ENCODE peak calls at places on chromosomes 7 and 10, in four cellular contexts. N is endothelial cell of umbilical vein, U is GM12878, K is K562. T is an unnamed sample.

GRCh38 chr7:138154646-138155045 is 78.4 kb downstream of the AKR1D1 start:
- DNase-seq in N (no peak), U (no peak), K (no peak), T (no peak)

GRCh38 chr10:5449823-5450222 is 37.5 kb downstream of the NET1 start:
- DNase-seq in N (peak; percentile 78), U (no peak), K (peak; percentile 39), T (peak; percentile 83)

GRCh38 chr10:124223711-124224085 is 130.3 kb upstream of the CHST15 start:
- DNase-seq in N (no peak), U (no peak), K (no peak), T (no peak)

GRCh38 chr10:6665847-6666246 is 85.8 kb upstream of the PRKCQ start:
- DNase-seq in N (no peak), U (no peak), K (no peak), T (no peak)

GRCh38 chr7:80533287-80533686 is 21.4 kb upstream of the GNAT3 start:
- DNase-seq in N (no peak), U (no peak), K (no peak), T (peak; percentile 44)

GRCh38 chr7:74302745-74303221 is 13.6 kb downstream of the CLIP2 start:
- DNase-seq in N (no peak), U (no peak), K (no peak), T (no peak)

GRCh38 chr10:121416071-121416470 is 182.2 kb downstream of the FGFR2 start:
- DNase-seq in N (no peak), U (no peak), K (no peak), T (no peak)

GRCh38 chr10:28939352-28940157 is 262.2 kb downstream of the BAMBI start:
- DNase-seq in N (no peak), U (no peak), K (peak; percentile 40), T (peak; percentile 66)

GRCh38 chr7:151506901-151507382 is 12.8 kb downstream of the RHEB start:
- DNase-seq in N (peak; percentile 20), U (no peak), K (peak; percentile 65), T (no peak)

GRCh38 chr7:141027043-141027442 is 12.3 kb upstream of the MRPS33 start:
- DNase-seq in N (no peak), U (no peak), K (no peak), T (no peak)

GRCh38 chr10:65040796-65041195 is 1519.6 kb downstream of the REEP3 start:
- DNase-seq in N (peak; percentile 17), U (no peak), K (no peak), T (no peak)

GRCh38 chr7:76303829-76304505 is 1.5 kb downstream of the HSPB1 start:
- DNase-seq in N (peak; percentile 43), U (no peak), K (peak; percentile 25), T (peak; percentile 50)

GRCh38 chr7:94080551-94080950 is 76.4 kb upstream of the BET1 start:
- DNase-seq in N (no peak), U (no peak), K (no peak), T (no peak)

GRCh38 chr7:121480566-121481335 is 84.6 kb upstream of the FAM3C start:
- DNase-seq in N (no peak), U (no peak), K (no peak), T (no peak)

GRCh38 chr10:124213471-124213870 is 120.1 kb upstream of the CHST15 start:
- DNase-seq in N (no peak), U (no peak), K (no peak), T (no peak)

GRCh38 chr10:121007264-121007663 is 156.1 kb downstream of the WDR11 start:
- DNase-seq in N (no peak), U (no peak), K (no peak), T (no peak)

GRCh38 chr10:46216836-46217748 is 69.7 kb upstream of the ANTXRL start:
- DNase-seq in N (no peak), U (no peak), K (peak; percentile 85), T (no peak)

DNA sequence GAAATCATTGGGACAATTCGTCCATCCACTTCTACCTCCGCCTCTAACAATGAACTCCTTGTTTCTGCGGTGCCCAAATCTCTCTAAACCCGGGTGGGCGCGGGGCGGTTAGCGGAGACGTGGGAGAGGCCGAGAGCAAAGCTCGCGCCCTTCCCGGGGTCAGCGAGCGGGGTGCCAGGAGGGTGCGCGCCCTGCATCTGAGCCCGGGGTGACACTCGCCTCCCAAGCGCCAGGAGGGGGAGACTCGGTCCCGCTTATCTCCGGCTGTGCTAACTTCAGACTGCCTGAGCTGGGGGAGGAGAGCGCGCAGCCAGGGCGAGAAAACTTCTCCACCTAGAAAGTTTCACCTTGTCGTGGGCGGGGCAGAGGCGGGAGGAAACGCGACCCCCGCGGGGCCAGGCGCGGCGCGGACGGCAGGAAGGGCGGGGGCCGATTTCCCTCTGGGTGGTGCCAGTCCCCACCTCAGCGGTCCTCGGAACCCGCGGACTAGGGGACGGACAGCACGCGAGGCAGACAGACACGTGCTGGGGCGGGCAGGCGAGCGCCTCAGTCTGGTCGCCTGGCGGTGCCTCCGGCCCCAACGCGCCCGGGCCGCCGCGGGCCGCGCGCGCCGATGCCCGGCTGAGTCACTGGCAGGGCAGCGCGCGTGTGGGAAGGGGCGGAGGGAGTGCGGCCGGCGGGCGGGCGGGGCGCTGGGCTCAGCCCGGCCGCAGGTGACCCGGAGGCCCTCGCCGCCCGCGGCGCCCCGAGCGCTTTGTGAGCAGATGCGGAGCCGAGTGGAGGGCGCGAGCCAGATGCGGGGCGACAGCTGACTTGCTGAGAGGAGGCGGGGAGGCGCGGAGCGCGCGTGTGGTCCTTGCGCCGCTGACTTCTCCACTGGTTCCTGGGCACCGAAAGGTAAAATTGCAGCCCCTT is at the start of gene MET:
- DNase-seq in N (peak; percentile 86), U (no peak), K (peak; percentile 42), T (peak; percentile 72)
- TF ChIP-seq FOS in N (peak; percentile 63), U (no peak), K (no peak), T (peak; percentile 34)

GRCh38 chr7:45229130-45229920 is 71.7 kb downstream of the RAMP3 start:
- DNase-seq in N (no peak), U (no peak), K (peak; percentile 65), T (no peak)

GRCh38 chr7:45223728-45224630 is 66.4 kb downstream of the RAMP3 start:
- DNase-seq in N (no peak), U (no peak), K (no peak), T (no peak)

GRCh38 chr7:45224832-45225231 is 67.2 kb downstream of the RAMP3 start:
- DNase-seq in N (no peak), U (no peak), K (peak; percentile 21), T (no peak)

GRCh38 chr7:45223078-45223477 is 65.5 kb downstream of the RAMP3 start:
- DNase-seq in N (no peak), U (no peak), K (no peak), T (no peak)

DNA sequence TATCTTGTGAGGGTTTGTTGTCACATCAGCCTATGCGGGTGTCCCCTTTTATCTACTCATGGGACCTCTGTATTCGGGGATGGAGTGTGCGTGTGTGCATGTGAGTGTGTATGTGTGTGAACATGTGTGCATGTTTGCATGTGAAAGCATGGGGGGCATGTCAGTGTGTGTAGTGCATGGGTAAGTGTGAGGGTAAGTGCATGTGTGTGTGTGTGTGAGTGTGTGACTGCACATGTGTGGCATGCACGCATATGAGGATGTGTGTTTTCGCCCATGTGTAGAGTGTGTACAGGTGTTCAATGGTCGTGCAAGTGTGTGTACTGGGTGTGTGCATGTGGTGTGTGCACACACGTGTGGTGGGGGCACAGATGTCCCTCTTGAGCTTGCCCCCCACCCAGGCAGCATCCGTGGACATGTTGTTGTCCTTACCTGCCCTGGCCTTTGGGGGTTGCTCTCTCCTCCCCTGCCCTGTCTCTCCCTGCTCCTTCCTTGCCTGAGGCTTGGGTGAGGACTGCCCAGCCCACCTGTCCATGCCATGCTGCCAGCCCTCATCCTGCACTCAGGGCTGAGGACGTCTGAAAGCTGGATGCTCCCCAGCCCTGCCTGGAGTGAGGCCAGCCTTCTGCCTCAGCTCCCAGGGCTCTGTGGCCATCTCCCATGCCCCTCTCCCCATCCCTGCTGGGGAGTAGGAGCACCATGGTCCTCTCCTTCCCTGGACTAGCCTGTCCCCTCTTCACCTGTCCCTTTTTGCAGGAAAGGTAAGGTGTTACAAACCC is 68.2 kb downstream of the RAMP3 start:
- DNase-seq in N (no peak), U (no peak), K (no peak), T (no peak)
- TF ChIP-seq FOS in N (no peak), U (no peak), K (no peak), T (no peak)

DNA sequence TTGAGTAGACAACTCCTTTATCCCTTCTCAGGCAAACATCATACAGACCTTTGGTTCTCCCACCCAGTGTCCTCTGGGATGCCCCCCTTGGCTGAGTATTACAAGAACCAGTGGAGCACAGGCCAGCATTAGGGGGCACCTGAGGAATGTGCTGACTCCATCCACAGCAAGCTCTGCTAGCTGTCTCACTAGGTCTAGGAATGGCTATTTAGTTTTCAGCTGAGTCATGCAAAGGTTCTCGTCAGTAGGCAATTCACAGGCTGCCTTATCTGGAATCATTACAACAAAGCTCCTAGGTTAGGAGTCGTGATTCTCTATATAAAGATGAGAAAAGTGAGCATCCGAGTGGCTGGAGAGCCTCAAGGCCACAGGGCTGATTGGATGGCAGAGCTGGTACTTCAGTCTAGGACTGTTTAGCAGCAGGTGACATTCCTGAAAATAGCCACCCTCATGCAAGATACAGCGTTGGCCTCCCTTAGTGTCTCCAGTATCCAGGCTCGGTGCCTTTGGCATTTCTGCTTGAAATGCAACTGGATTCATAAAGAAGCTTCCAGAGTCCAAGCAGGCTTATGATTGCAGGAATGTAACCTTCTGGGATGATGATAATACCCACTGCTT is 75.8 kb downstream of the CDCA7L start:
- DNase-seq in N (no peak), U (no peak), K (no peak), T (peak; percentile 37)
- TF ChIP-seq FOS in N (no peak), U (no peak), K (no peak), T (no peak)

GRCh38 chr10:110311357-110311949 is 6.7 kb upstream of the SMNDC1 start:
- DNase-seq in N (peak; percentile 65), U (peak; percentile 47), K (no peak), T (peak; percentile 70)
- TF ChIP-seq FOS in N (no peak), U (no peak), K (no peak), T (no peak)

T was measured in IMR-90.